ENCODE peak calls at places on chromosomes 7 and 10, in eight cellular contexts. One of them, this sample, is unnamed.

GRCh38 chr10:125629758-125630376 is 53.1 kb downstream of the TEX36 start:
- DNase-seq in heart right ventricle: no peak
- DNase-seq in SJSA1: no peak
- DNase-seq in GM23338: peak; percentile 9
- DNase-seq in MM.1S: peak; percentile 27
- DNase-seq in cardiac muscle cell: peak; percentile 37
- DNase-seq in upper lobe of right lung: no peak
- DNase-seq in A549: peak; percentile 72
- DNase-seq in this sample: no peak

GRCh38 chr10:67788028-67788886 is 49.7 kb downstream of the DNAJC12 start:
- DNase-seq in heart right ventricle: peak; percentile 66
- DNase-seq in SJSA1: peak; percentile 13
- DNase-seq in GM23338: peak; percentile 95
- DNase-seq in MM.1S: peak; percentile 66
- DNase-seq in cardiac muscle cell: peak; percentile 59
- DNase-seq in upper lobe of right lung: peak; percentile 80
- DNase-seq in A549: peak; percentile 77
- DNase-seq in this sample: peak; percentile 97

GRCh38 chr10:116721048-116721897 is 21.1 kb downstream of the HSPA12A start:
- DNase-seq in heart right ventricle: no peak
- DNase-seq in SJSA1: no peak
- DNase-seq in GM23338: no peak
- DNase-seq in MM.1S: no peak
- DNase-seq in cardiac muscle cell: no peak
- DNase-seq in upper lobe of right lung: no peak
- DNase-seq in A549: no peak
- DNase-seq in this sample: no peak

GRCh38 chr7:83547526-83547925 is 101.4 kb downstream of the SEMA3E start:
- DNase-seq in heart right ventricle: no peak
- DNase-seq in SJSA1: no peak
- DNase-seq in GM23338: no peak
- DNase-seq in MM.1S: peak; percentile 87
- DNase-seq in cardiac muscle cell: peak; percentile 50
- DNase-seq in upper lobe of right lung: no peak
- DNase-seq in A549: peak; percentile 82
- DNase-seq in this sample: no peak

GRCh38 chr7:157426463-157427301 is 89.9 kb downstream of the DNAJB6 start:
- DNase-seq in heart right ventricle: no peak
- DNase-seq in SJSA1: no peak
- DNase-seq in GM23338: no peak
- DNase-seq in MM.1S: no peak
- DNase-seq in cardiac muscle cell: no peak
- DNase-seq in upper lobe of right lung: no peak
- DNase-seq in A549: no peak
- DNase-seq in this sample: no peak

GRCh38 chr10:80491251-80492102 is 37.4 kb downstream of the TSPAN14 start:
- DNase-seq in heart right ventricle: no peak
- DNase-seq in SJSA1: no peak
- DNase-seq in GM23338: no peak
- DNase-seq in MM.1S: no peak
- DNase-seq in cardiac muscle cell: peak; percentile 38
- DNase-seq in upper lobe of right lung: peak; percentile 85
- DNase-seq in A549: peak; percentile 74
- DNase-seq in this sample: no peak

GRCh38 chr7:94296886-94297285 is 97.8 kb upstream of the COL1A2 start:
- DNase-seq in heart right ventricle: no peak
- DNase-seq in SJSA1: no peak
- DNase-seq in GM23338: no peak
- DNase-seq in MM.1S: no peak
- DNase-seq in cardiac muscle cell: no peak
- DNase-seq in upper lobe of right lung: no peak
- DNase-seq in A549: no peak
- DNase-seq in this sample: no peak

GRCh38 chr7:105996860-105997737 is 34.0 kb downstream of the CDHR3 start:
- DNase-seq in heart right ventricle: no peak
- DNase-seq in SJSA1: no peak
- DNase-seq in GM23338: no peak
- DNase-seq in MM.1S: no peak
- DNase-seq in cardiac muscle cell: no peak
- DNase-seq in upper lobe of right lung: no peak
- DNase-seq in A549: no peak
- DNase-seq in this sample: no peak

GRCh38 chr10:114821293-114821914 is at the start of gene FHIP2A:
- DNase-seq in heart right ventricle: peak; percentile 86
- DNase-seq in SJSA1: peak; percentile 84
- DNase-seq in GM23338: peak; percentile 81
- DNase-seq in MM.1S: peak; percentile 83
- DNase-seq in cardiac muscle cell: peak; percentile 87
- DNase-seq in upper lobe of right lung: peak; percentile 92
- DNase-seq in A549: peak; percentile 75
- DNase-seq in this sample: peak; percentile 93

GRCh38 chr10:114822771-114823463 is 1.3 kb downstream of the FHIP2A start:
- DNase-seq in heart right ventricle: no peak
- DNase-seq in SJSA1: peak; percentile 73
- DNase-seq in GM23338: no peak
- DNase-seq in MM.1S: peak; percentile 23
- DNase-seq in cardiac muscle cell: peak; percentile 60
- DNase-seq in upper lobe of right lung: no peak
- DNase-seq in A549: peak; percentile 36
- DNase-seq in this sample: no peak

GRCh38 chr10:114824396-114824795 is 2.8 kb downstream of the FHIP2A start:
- DNase-seq in heart right ventricle: no peak
- DNase-seq in SJSA1: no peak
- DNase-seq in GM23338: no peak
- DNase-seq in MM.1S: no peak
- DNase-seq in cardiac muscle cell: no peak
- DNase-seq in upper lobe of right lung: no peak
- DNase-seq in A549: no peak
- DNase-seq in this sample: no peak

GRCh38 chr10:114819313-114819712 is 2.3 kb upstream of the FHIP2A start:
- DNase-seq in heart right ventricle: no peak
- DNase-seq in SJSA1: no peak
- DNase-seq in GM23338: no peak
- DNase-seq in MM.1S: no peak
- DNase-seq in cardiac muscle cell: no peak
- DNase-seq in upper lobe of right lung: no peak
- DNase-seq in A549: no peak
- DNase-seq in this sample: no peak

GRCh38 chr10:114821915-114822770 is 563 bp downstream of the FHIP2A start:
- DNase-seq in heart right ventricle: peak; percentile 37
- DNase-seq in SJSA1: no peak
- DNase-seq in GM23338: peak; percentile 59
- DNase-seq in MM.1S: peak; percentile 35
- DNase-seq in cardiac muscle cell: peak; percentile 62
- DNase-seq in upper lobe of right lung: no peak
- DNase-seq in A549: peak; percentile 46
- DNase-seq in this sample: peak; percentile 77
- H3K4me1 ChIP-seq in heart right ventricle: peaks cover 46% of the 10 kb centered on the region
- H3K4me1 ChIP-seq in SJSA1: peaks cover 38% of the 10 kb centered on the region
- H3K4me1 ChIP-seq in GM23338: peaks cover 5% of the 10 kb centered on the region
- H3K4me1 ChIP-seq in MM.1S: no peaks in the 10 kb centered on the region
- H3K4me1 ChIP-seq in cardiac muscle cell: peaks cover 19% of the 10 kb centered on the region
- H3K4me1 ChIP-seq in upper lobe of right lung: peaks cover 28% of the 10 kb centered on the region
- H3K4me1 ChIP-seq in A549: peaks cover 43% of the 10 kb centered on the region
- H3K4me1 ChIP-seq in this sample: no peaks in the 10 kb centered on the region

DNA sequence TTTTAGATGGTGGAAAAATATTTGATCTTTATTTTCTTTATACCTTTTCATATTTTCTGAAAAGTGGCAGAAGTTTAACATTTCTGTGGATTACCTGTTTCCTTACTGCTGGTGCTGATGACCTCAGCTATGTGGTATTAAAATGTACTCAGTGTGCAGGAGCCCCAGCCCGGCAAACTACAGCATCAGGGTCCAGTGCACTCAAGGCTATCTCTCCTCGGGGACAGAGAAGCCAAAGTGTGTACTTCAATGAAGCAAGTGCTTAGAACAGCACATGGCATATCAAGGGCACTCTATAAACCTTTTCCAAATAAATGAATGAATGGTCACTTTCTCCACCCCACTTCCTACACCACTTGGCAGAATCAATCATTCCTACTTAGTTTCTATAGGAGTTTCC is 111.8 kb downstream of the HIP1 start:
- DNase-seq in heart right ventricle: no peak
- DNase-seq in SJSA1: no peak
- DNase-seq in GM23338: no peak
- DNase-seq in MM.1S: no peak
- DNase-seq in cardiac muscle cell: no peak
- DNase-seq in upper lobe of right lung: no peak
- DNase-seq in A549: no peak
- DNase-seq in this sample: no peak
- H3K4me1 ChIP-seq in heart right ventricle: peaks cover 21% of the 10 kb centered on the region
- H3K4me1 ChIP-seq in SJSA1: no peaks in the 10 kb centered on the region
- H3K4me1 ChIP-seq in GM23338: peaks cover 11% of the 10 kb centered on the region
- H3K4me1 ChIP-seq in MM.1S: no peaks in the 10 kb centered on the region
- H3K4me1 ChIP-seq in cardiac muscle cell: peaks cover 14% of the 10 kb centered on the region
- H3K4me1 ChIP-seq in upper lobe of right lung: peaks cover 25% of the 10 kb centered on the region
- H3K4me1 ChIP-seq in A549: no peaks in the 10 kb centered on the region
- H3K4me1 ChIP-seq in this sample: no peaks in the 10 kb centered on the region

GRCh38 chr10:32938554-32939061 is 19.4 kb downstream of the ITGB1 start:
- DNase-seq in heart right ventricle: peak; percentile 28
- DNase-seq in SJSA1: peak; percentile 50
- DNase-seq in GM23338: peak; percentile 40
- DNase-seq in MM.1S: no peak
- DNase-seq in cardiac muscle cell: peak; percentile 33
- DNase-seq in upper lobe of right lung: no peak
- DNase-seq in A549: peak; percentile 58
- DNase-seq in this sample: peak; percentile 63

GRCh38 chr10:32939296-32940111 is 18.5 kb downstream of the ITGB1 start:
- DNase-seq in heart right ventricle: no peak
- DNase-seq in SJSA1: no peak
- DNase-seq in GM23338: no peak
- DNase-seq in MM.1S: no peak
- DNase-seq in cardiac muscle cell: no peak
- DNase-seq in upper lobe of right lung: no peak
- DNase-seq in A549: no peak
- DNase-seq in this sample: no peak

GRCh38 chr10:32940321-32941264 is 17.4 kb downstream of the ITGB1 start:
- DNase-seq in heart right ventricle: no peak
- DNase-seq in SJSA1: no peak
- DNase-seq in GM23338: no peak
- DNase-seq in MM.1S: no peak
- DNase-seq in cardiac muscle cell: no peak
- DNase-seq in upper lobe of right lung: no peak
- DNase-seq in A549: peak; percentile 38
- DNase-seq in this sample: no peak

GRCh38 chr10:32941357-32941756 is 16.7 kb downstream of the ITGB1 start:
- DNase-seq in heart right ventricle: no peak
- DNase-seq in SJSA1: no peak
- DNase-seq in GM23338: no peak
- DNase-seq in MM.1S: no peak
- DNase-seq in cardiac muscle cell: no peak
- DNase-seq in upper lobe of right lung: no peak
- DNase-seq in A549: no peak
- DNase-seq in this sample: no peak

DNA sequence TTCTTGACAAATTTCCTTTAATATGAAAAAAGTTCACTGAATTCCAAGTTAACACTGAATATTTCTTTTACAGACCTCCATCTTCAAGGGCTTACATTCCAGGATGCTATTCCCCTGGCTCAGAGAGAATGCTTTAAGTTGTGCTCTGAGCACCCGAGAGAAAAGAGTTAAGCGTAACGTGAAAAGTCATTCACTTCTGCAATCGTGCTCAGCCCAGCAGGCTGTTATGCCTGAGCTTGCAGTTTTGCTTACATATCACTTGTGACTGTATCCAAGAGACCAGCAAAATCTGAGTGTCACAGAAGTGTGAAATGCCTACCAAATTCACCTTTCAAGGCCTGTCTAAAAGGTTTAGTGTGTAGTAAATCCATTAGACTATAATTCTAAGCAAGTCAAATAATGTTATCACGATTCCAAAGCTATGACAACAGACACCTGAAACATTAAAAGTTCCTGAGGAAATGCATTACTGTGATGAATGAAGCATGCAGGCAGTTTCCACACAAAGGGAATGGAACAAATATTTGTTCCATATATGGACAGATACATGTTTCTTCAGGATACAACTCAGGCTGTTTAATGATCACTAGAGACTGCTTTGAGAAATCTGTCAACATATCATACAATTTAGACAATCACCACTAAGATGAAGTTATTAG is 20.1 kb downstream of the ITGB1 start:
- DNase-seq in heart right ventricle: no peak
- DNase-seq in SJSA1: peak; percentile 36
- DNase-seq in GM23338: peak; percentile 54
- DNase-seq in MM.1S: no peak
- DNase-seq in cardiac muscle cell: peak; percentile 49
- DNase-seq in upper lobe of right lung: no peak
- DNase-seq in A549: peak; percentile 55
- DNase-seq in this sample: no peak
- H3K4me1 ChIP-seq in heart right ventricle: peaks cover 82% of the 10 kb centered on the region
- H3K4me1 ChIP-seq in SJSA1: peaks cover 46% of the 10 kb centered on the region
- H3K4me1 ChIP-seq in GM23338: peaks cover 46% of the 10 kb centered on the region
- H3K4me1 ChIP-seq in MM.1S: peaks cover 6% of the 10 kb centered on the region
- H3K4me1 ChIP-seq in cardiac muscle cell: peaks cover 30% of the 10 kb centered on the region
- H3K4me1 ChIP-seq in upper lobe of right lung: peaks cover 57% of the 10 kb centered on the region
- H3K4me1 ChIP-seq in A549: peaks cover 100% of the 10 kb centered on the region
- H3K4me1 ChIP-seq in this sample: peaks cover 8% of the 10 kb centered on the region

GRCh38 chr10:100345570-100346330 is 1.3 kb upstream of the SCD start:
- DNase-seq in heart right ventricle: no peak
- DNase-seq in SJSA1: no peak
- DNase-seq in GM23338: peak; percentile 33
- DNase-seq in MM.1S: no peak
- DNase-seq in cardiac muscle cell: peak; percentile 74
- DNase-seq in upper lobe of right lung: no peak
- DNase-seq in A549: peak; percentile 45
- DNase-seq in this sample: peak; percentile 71

GRCh38 chr10:100347568-100348195 is 649 bp downstream of the SCD start:
- DNase-seq in heart right ventricle: no peak
- DNase-seq in SJSA1: no peak
- DNase-seq in GM23338: no peak
- DNase-seq in MM.1S: no peak
- DNase-seq in cardiac muscle cell: no peak
- DNase-seq in upper lobe of right lung: no peak
- DNase-seq in A549: no peak
- DNase-seq in this sample: no peak

GRCh38 chr10:100348389-100348927 is 1.4 kb downstream of the SCD start:
- DNase-seq in heart right ventricle: no peak
- DNase-seq in SJSA1: no peak
- DNase-seq in GM23338: no peak
- DNase-seq in MM.1S: no peak
- DNase-seq in cardiac muscle cell: no peak
- DNase-seq in upper lobe of right lung: no peak
- DNase-seq in A549: no peak
- DNase-seq in this sample: no peak

GRCh38 chr10:100346351-100346764 is 675 bp upstream of the SCD start:
- DNase-seq in heart right ventricle: peak; percentile 70
- DNase-seq in SJSA1: peak; percentile 52
- DNase-seq in GM23338: peak; percentile 89
- DNase-seq in MM.1S: peak; percentile 65
- DNase-seq in cardiac muscle cell: peak; percentile 74
- DNase-seq in upper lobe of right lung: peak; percentile 87
- DNase-seq in A549: peak; percentile 75
- DNase-seq in this sample: peak; percentile 90

DNA sequence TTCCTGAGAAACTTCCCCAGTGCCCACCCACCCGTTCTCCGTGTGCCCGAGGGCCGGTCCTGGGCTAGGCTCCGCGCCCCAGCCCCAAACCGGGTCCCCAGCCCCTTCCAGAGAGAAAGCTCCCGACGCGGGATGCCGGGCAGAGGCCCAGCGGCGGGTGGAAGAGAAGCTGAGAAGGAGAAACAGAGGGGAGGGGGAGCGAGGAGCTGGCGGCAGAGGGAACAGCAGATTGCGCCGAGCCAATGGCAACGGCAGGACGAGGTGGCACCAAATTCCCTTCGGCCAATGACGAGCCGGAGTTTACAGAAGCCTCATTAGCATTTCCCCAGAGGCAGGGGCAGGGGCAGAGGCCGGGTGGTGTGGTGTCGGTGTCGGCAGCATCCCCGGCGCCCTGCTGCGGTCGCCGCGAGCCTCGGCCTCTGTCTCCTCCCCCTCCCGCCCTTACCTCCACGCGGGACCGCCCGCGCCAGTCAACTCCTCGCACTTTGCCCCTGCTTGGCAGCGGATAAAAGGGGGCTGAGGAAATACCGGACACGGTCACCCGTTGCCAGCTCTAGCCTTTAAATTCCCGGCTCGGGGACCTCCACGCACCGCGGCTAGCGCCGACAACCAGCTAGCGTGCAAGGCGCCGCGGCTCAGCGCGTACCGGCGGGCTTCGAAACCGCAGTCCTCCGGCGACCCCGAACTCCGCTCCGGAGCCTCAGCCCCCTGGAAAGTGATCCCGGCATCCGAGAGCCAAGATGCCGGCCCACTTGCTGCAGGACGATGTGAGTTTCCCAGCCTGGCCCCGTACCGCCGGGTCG is at the start of gene SCD:
- DNase-seq in heart right ventricle: peak; percentile 69
- DNase-seq in SJSA1: peak; percentile 76
- DNase-seq in GM23338: peak; percentile 99
- DNase-seq in MM.1S: peak; percentile 96
- DNase-seq in cardiac muscle cell: peak; percentile 95
- DNase-seq in upper lobe of right lung: peak; percentile 93
- DNase-seq in A549: peak; percentile 93
- DNase-seq in this sample: peak; percentile 98
- H3K4me1 ChIP-seq in heart right ventricle: peaks cover 20% of the 10 kb centered on the region
- H3K4me1 ChIP-seq in SJSA1: peaks cover 15% of the 10 kb centered on the region
- H3K4me1 ChIP-seq in GM23338: peaks cover 54% of the 10 kb centered on the region
- H3K4me1 ChIP-seq in MM.1S: peaks cover 19% of the 10 kb centered on the region
- H3K4me1 ChIP-seq in cardiac muscle cell: peaks cover 45% of the 10 kb centered on the region
- H3K4me1 ChIP-seq in upper lobe of right lung: peaks cover 9% of the 10 kb centered on the region
- H3K4me1 ChIP-seq in A549: peaks cover 60% of the 10 kb centered on the region
- H3K4me1 ChIP-seq in this sample: peaks cover 21% of the 10 kb centered on the region

This sample was measured in endodermal cell.